ENCODE peak calls at places on chromosomes 11 and 22, in four cellular contexts. O, K, W and H are unnamed samples.

GRCh38 chr11:47244664-47245350 is 3.8 kb downstream of the ACP2 start:
- DNase-seq in K (no peak), W (no peak), O (no peak), H (no peak)

GRCh38 chr11:134518616-134519389 is 106.8 kb upstream of the B3GAT1 start:
- DNase-seq in O (no peak), W (no peak), K (no peak), H (no peak)

GRCh38 chr11:8247312-8247711 is 16.4 kb downstream of the LMO1 start:
- DNase-seq in W (no peak), K (no peak), O (peak), H (no peak)

GRCh38 chr11:9760180-9760550 is 96.3 kb downstream of the SWAP70 start:
- DNase-seq in W (no peak), K (no peak), O (no peak), H (peak)

GRCh38 chr22:43289976-43290663 is 53.1 kb downstream of the SCUBE1 start:
- DNase-seq in W (no peak), O (no peak), K (no peak), H (peak)

GRCh38 chr11:11681536-11681935 is 59.7 kb upstream of the GALNT18 start:
- DNase-seq in K (no peak), W (no peak), O (no peak), H (no peak)

GRCh38 chr22:24402460-24403192 is 24.8 kb upstream of the ADORA2A start:
- DNase-seq in W (no peak), O (no peak), K (no peak), H (peak)

GRCh38 chr11:46112961-46113617 is 8.2 kb downstream of the PHF21A start:
- DNase-seq in O (no peak), W (no peak), K (peak), H (peak)

GRCh38 chr11:19290356-19290755 is 49.6 kb upstream of the E2F8 start:
- DNase-seq in O (no peak), W (no peak), K (no peak), H (no peak)

GRCh38 chr22:31627223-31627731 is 34.7 kb downstream of the PISD start:
- DNase-seq in O (peak), W (no peak), K (no peak), H (no peak)

GRCh38 chr22:45211435-45211834 is 29.3 kb downstream of the KIAA0930 start:
- DNase-seq in W (no peak), K (no peak), O (no peak), H (no peak)

GRCh38 chr11:70076461-70076931 is 1.6 kb upstream of the ANO1 start:
- DNase-seq in K (no peak), W (no peak), O (no peak), H (no peak)

GRCh38 chr11:113369411-113369810 is 18.2 kb upstream of the ANKK1 start:
- DNase-seq in O (no peak), W (no peak), K (peak), H (no peak)

GRCh38 chr11:124872741-124873140 is 7.5 kb downstream of the ROBO3 start:
- DNase-seq in K (peak), O (peak), W (no peak), H (no peak)

GRCh38 chr22:44269117-44269498 is 43.6 kb downstream of the SHISAL1 start:
- DNase-seq in O (no peak), K (no peak), W (no peak), H (no peak)

GRCh38 chr11:7667460-7667859 is 5.8 kb downstream of the CYB5R2 start:
- DNase-seq in W (no peak), O (no peak), K (no peak), H (peak)

GRCh38 chr11:66823700-66824099 is 19.5 kb upstream of the RCE1 start:
- DNase-seq in W (no peak), O (no peak), K (no peak), H (no peak)

GRCh38 chr11:69010361-69010891 is 2.6 kb downstream of the MRGPRF start:
- DNase-seq in K (no peak), W (no peak), O (no peak), H (peak)

GRCh38 chr11:119701591-119702260 is 27.3 kb downstream of the NECTIN1 start:
- DNase-seq in O (no peak), W (no peak), K (no peak), H (no peak)

GRCh38 chr11:26947379-26947844 is 46.5 kb upstream of the FIBIN start:
- DNase-seq in O (no peak), W (no peak), K (no peak), H (peak)

GRCh38 chr11:128208329-128209220 is 378.8 kb downstream of the ETS1 start:
- DNase-seq in W (no peak), K (no peak), O (no peak), H (peak)

GRCh38 chr11:104620991-104621390 is 277.3 kb downstream of the CASP12 start:
- DNase-seq in W (no peak), K (no peak), O (no peak), H (no peak)

GRCh38 chr11:110497204-110497987 is 67.6 kb downstream of the FDX1 start:
- DNase-seq in W (no peak), O (no peak), K (no peak), H (no peak)

GRCh38 chr11:95337175-95337957 is 106.4 kb upstream of the SESN3 start:
- DNase-seq in W (no peak), O (peak), K (peak), H (peak)

GRCh38 chr11:82250047-82250446 is 483.6 kb downstream of the FAM181B start:
- DNase-seq in O (no peak), K (no peak), W (no peak), H (no peak)

GRCh38 chr22:30238661-30239420 is 7.7 kb downstream of the LIF start:
- DNase-seq in O (peak), K (peak), W (no peak), H (peak)

GRCh38 chr11:72676874-72677341 is 2.7 kb upstream of the PDE2A start:
- DNase-seq in O (peak), W (no peak), K (peak), H (peak)

GRCh38 chr11:70326365-70326803 is 55.9 kb downstream of the PPFIA1 start:
- DNase-seq in W (no peak), O (no peak), K (no peak), H (peak)

GRCh38 chr11:2816941-2817421 is 68.6 kb downstream of the CDKN1C start:
- DNase-seq in W (no peak), O (no peak), K (no peak), H (peak)

GRCh38 chr11:117438371-117439000 is 110.8 kb downstream of the CEP164 start:
- DNase-seq in K (no peak), O (no peak), W (no peak), H (peak)
- H4K5ac ChIP-seq in K (no peak), O (no peak), W (no peak), H (no peak)

DNA sequence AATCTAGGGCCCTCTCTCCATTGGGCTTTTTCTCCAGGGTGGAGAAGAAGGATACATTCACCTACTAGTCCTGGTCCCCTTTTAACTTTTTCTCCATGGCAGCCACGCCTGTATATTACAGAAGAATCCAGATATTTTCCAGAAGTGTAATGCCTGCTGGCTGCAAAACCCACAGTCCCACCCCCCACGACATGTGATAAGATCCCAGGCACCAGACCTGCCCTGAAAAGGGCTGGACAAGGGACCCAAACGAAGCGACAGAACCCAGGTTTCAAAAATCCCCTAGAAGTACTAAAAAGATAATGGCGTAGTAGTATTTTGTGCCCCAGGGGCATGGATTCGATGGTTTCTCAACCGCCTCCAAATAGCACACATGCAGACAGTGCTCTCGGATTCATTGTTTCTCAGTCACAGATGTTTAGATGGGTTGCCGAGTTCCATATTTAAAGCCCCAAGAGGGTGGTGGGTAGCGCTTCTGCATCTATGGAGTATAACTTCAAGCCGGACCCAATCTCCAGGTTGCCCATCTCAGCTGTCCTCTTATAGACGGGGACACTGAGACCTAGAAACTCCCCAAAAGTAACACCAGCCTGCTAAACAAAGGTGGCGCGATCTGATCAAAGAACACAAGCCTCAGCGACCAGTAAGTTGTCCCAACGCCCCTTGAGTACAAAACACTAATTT is 2.6 kb downstream of the WT1 start:
- DNase-seq in K (no peak), W (no peak), O (no peak), H (no peak)
- H4K5ac ChIP-seq in K (no peak), W (no peak), O (no peak), H (no peak)

DNA sequence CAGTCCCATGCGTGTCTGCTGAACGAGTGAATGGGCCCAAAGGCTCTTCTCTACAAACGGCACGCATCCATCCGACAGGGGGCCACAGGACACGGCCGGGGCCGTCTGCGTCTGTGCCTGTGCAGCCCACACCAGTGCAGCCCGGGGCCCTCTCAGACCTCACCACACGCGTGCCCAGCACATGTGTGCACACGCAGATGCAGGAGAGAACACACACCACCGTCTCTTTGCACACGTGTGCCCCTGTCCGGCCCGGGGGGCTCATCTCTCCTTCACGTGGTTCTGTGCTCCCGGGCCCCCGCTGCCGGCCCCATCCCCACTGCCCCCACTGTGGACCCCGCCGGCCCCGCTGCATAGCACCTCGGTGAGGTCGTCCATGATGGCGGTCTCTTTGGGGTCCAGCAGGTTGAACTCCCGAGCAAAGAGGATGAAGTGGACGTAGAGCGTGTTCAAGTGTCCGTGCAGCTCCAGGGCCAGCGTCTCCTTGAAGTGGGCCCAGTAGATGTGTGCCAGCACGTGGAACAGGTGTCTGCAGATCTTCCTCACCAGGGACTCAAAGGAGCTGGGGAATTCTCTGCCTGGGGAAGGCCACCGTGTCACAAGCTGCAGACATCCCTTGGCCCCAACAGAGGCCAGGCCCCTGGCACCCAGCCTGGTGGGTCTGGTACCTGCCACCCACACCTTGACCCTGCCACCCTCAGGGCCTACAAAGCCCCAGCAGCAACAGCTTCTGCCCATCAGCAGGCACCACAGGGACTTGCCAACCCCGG is 16.5 kb downstream of the MOB2 start:
- DNase-seq in O (no peak), W (no peak), K (no peak), H (no peak)
- H4K5ac ChIP-seq in O (no peak), W (no peak), K (no peak), H (no peak)

GRCh38 chr11:85673422-85673821 is 8.5 kb upstream of the CREBZF start:
- DNase-seq in O (no peak), W (no peak), K (no peak), H (peak)
- H4K5ac ChIP-seq in O (no peak), W (no peak), K (no peak), H (no peak)

GRCh38 chr11:111849631-111850030 is 21.8 kb downstream of the ALG9 start:
- DNase-seq in W (no peak), O (no peak), K (no peak), H (no peak)

GRCh38 chr11:111846640-111847039 is 24.7 kb downstream of the ALG9 start:
- DNase-seq in K (peak), O (no peak), W (no peak), H (peak)

GRCh38 chr11:111843659-111844058 is 27.7 kb downstream of the ALG9 start:
- DNase-seq in K (no peak), O (no peak), W (no peak), H (no peak)

GRCh38 chr11:111845256-111846028 is 25.9 kb downstream of the ALG9 start:
- DNase-seq in O (no peak), W (no peak), K (no peak), H (no peak)

DNA sequence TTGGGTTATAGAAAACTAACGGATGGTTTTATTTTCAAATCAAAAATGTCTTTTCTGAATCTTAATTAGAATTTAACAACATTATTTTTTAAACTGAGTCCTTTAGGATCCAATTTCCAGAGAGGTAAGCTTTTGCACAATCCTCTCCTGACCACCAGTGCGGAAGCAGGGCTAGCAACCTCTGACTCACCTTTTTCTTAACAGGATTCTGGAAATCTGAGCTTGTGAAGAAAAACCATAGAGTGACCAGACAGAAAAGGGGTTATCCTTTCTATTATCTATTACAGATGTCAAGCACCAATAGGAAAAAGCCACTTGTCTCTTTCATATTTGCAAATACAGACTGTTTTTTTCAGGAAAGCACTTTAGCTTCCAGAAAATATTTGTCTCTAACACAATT is 25.3 kb downstream of the ALG9 start:
- DNase-seq in W (no peak), O (no peak), K (no peak), H (peak)
- H4K5ac ChIP-seq in W (no peak), O (no peak), K (no peak), H (no peak)

GRCh38 chr11:65310756-65311155 is 3.9 kb upstream of the CDC42EP2 start:
- DNase-seq in W (no peak), O (no peak), K (no peak), H (peak)
- H4K5ac ChIP-seq in W (no peak), O (no peak), K (no peak), H (no peak)